ENCODE peak calls at places on chromosomes 11 and 22, in four cellular contexts. W, Y, Q and C are unnamed samples.

GRCh38 chr22:49979587-49980264 is 19.2 kb downstream of the PIM3 start:
- DNase-seq in W (peak; percentile 62), Y (peak; percentile 70), Q (no peak), C (no peak)

GRCh38 chr11:77619576-77620198 is 17.9 kb downstream of the CLNS1A start:
- DNase-seq in W (peak; percentile 50), Y (no peak), Q (no peak), C (no peak)

GRCh38 chr22:46010951-46011626 is 34.1 kb upstream of the WNT7B start:
- DNase-seq in W (peak; percentile 74), Y (peak; percentile 72), Q (peak; percentile 74), C (no peak)

GRCh38 chr22:40507491-40507890 is 129.0 kb downstream of the MRTFA start:
- DNase-seq in W (no peak), Y (no peak), Q (no peak), C (no peak)

GRCh38 chr11:66889974-66890373 is 33.1 kb downstream of the LRFN4 start:
- DNase-seq in W (peak; percentile 60), Y (no peak), Q (no peak), C (no peak)

GRCh38 chr22:35400335-35400680 is 368 bp downstream of the MCM5 start:
- DNase-seq in W (no peak), Y (no peak), Q (peak; percentile 86), C (no peak)

GRCh38 chr11:131580466-131580865 is 210.1 kb downstream of the NTM start:
- DNase-seq in W (no peak), Y (no peak), Q (no peak), C (no peak)

GRCh38 chr11:76880314-76880713 is 19.6 kb downstream of the ACER3 start:
- DNase-seq in W (no peak), Y (no peak), Q (no peak), C (no peak)

GRCh38 chr11:71988050-71988449 is 10.7 kb upstream of the IL18BP start:
- DNase-seq in W (no peak), Y (no peak), Q (no peak), C (no peak)

GRCh38 chr22:23862103-23862502 is 4.4 kb downstream of the SLC2A11 start:
- DNase-seq in W (no peak), Y (no peak), Q (peak; percentile 69), C (no peak)

GRCh38 chr22:44024288-44024908 is at the start of gene PARVB:
- DNase-seq in W (no peak), Y (no peak), Q (peak; percentile 87), C (peak; percentile 33)

GRCh38 chr11:9753031-9753430 is 89.2 kb downstream of the SWAP70 start:
- DNase-seq in W (peak; percentile 32), Y (no peak), Q (no peak), C (peak; percentile 69)

GRCh38 chr22:48258841-48259240 is 1496.4 kb downstream of the TBC1D22A start:
- DNase-seq in W (no peak), Y (no peak), Q (peak; percentile 46), C (no peak)

GRCh38 chr11:95764267-95764898 is 25.2 kb downstream of the FAM76B start:
- DNase-seq in W (peak; percentile 47), Y (no peak), Q (no peak), C (no peak)

GRCh38 chr11:14974021-14974698 is 2.0 kb upstream of the CALCA start:
- DNase-seq in W (no peak), Y (no peak), Q (no peak), C (no peak)

GRCh38 chr11:23095650-23096049 is 235.4 kb upstream of the CCDC179 start:
- DNase-seq in W (no peak), Y (no peak), Q (no peak), C (no peak)

GRCh38 chr11:125433454-125434121 is 62.5 kb downstream of the FEZ1 start:
- DNase-seq in W (peak; percentile 15), Y (peak; percentile 29), Q (no peak), C (peak; percentile 44)

GRCh38 chr11:91041626-91042025 is 818.8 kb upstream of the CHORDC1 start:
- DNase-seq in W (no peak), Y (no peak), Q (no peak), C (no peak)

GRCh38 chr11:115255006-115255762 is 249.0 kb downstream of the CADM1 start:
- DNase-seq in W (no peak), Y (no peak), Q (no peak), C (no peak)

GRCh38 chr22:23397618-23398567 is 182.2 kb downstream of the IGLL1 start:
- DNase-seq in W (no peak), Y (no peak), Q (no peak), C (no peak)

GRCh38 chr22:33380789-33381530 is 322.8 kb upstream of the SYN3 start:
- DNase-seq in W (no peak), Y (no peak), Q (no peak), C (no peak)

GRCh38 chr11:27444801-27445215 is 27.8 kb downstream of the LGR4 start:
- DNase-seq in W (peak; percentile 28), Y (no peak), Q (no peak), C (no peak)

GRCh38 chr11:66081505-66081904 is 11.4 kb downstream of the PACS1 start:
- DNase-seq in W (no peak), Y (peak; percentile 78), Q (peak; percentile 93), C (no peak)

GRCh38 chr11:123186291-123186690 is 8.8 kb downstream of the CLMP start:
- DNase-seq in W (no peak), Y (no peak), Q (no peak), C (no peak)

GRCh38 chr11:47433157-47433556 is 6.9 kb upstream of the PSMC3 start:
- DNase-seq in W (peak; percentile 27), Y (no peak), Q (no peak), C (no peak)

GRCh38 chr11:45725776-45726606 is 60.6 kb upstream of the CHST1 start:
- DNase-seq in W (no peak), Y (no peak), Q (no peak), C (no peak)

GRCh38 chr11:34806875-34807274 is 109.3 kb downstream of the APIP start:
- DNase-seq in W (no peak), Y (no peak), Q (no peak), C (no peak)
- H3K4me3 ChIP-seq in W (no peak overlapping the region), Y (no peak overlapping the region), Q (no peak overlapping the region), C (no peak overlapping the region)

GRCh38 chr11:128055576-128056217 is 531.7 kb downstream of the ETS1 start:
- DNase-seq in W (no peak), Y (no peak), Q (no peak), C (no peak)

GRCh38 chr11:128048121-128048520 is 539.2 kb downstream of the ETS1 start:
- DNase-seq in W (no peak), Y (no peak), Q (no peak), C (no peak)

GRCh38 chr11:128057786-128058395 is 529.5 kb downstream of the ETS1 start:
- DNase-seq in W (no peak), Y (no peak), Q (no peak), C (no peak)

GRCh38 chr11:128054323-128054910 is 532.9 kb downstream of the ETS1 start:
- DNase-seq in W (no peak), Y (no peak), Q (no peak), C (no peak)

DNA sequence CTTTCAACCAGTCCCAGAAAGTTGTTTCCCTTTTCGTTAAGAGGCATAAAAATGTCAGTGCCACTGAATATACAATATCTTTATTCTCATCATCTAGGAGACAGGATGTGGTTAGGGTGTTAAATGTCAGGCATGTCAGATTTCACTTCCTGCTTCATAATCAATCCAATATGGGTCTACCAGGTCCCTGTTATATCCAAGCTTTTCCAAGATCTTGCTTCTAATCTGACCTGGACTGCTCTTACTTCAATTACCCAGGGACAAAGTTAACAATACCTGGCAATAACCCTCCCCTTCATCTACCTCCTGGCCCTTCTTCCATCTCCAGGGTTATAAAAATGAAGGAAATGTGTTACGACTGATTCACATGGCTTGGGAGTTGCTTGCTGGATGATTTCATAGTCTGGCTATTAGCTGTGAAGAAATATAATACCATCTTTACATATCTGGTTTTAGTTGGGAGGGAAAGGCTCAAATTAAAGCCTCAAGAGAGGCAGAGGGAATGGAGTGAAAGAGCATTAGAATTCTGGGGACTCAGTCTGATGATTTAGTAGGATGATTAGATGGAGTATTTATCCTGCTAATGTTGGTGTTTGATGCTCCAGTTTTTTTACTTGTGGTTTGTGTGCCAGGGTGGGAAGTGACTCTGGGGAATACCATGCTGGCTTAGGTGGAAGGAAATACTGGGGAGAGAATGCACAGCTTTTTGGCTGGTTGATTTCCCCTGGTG is 534.3 kb downstream of the ETS1 start:
- DNase-seq in W (no peak), Y (no peak), Q (no peak), C (no peak)
- TF ChIP-seq POLR2AphosphoS5 in W (no peak), Y (no peak), Q (no peak), C (no peak)

DNA sequence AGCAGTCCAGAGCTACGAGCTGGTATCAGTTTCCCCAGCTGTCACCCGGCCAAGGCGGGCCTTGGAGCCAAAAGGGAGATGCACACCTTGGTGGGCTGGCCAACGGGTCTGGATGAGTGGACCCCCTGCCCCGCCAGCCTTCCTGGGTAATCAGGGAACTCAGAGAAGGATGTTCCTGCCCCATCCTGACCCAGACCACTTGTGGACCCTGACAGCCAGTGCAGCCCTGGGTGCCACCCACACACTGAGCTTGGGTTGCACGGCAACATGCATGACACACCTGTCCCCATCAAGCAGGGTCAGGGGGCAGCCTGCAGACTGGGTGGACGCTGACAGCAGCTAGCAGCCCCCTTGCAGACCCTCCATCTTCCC is 8.6 kb downstream of the SLC25A1 start:
- DNase-seq in W (no peak), Y (no peak), Q (peak; percentile 75), C (no peak)
- H3K4me3 ChIP-seq in W (peak overlapping the region; percentile 52), Y (peak overlapping the region; percentile 23), Q (peak overlapping the region; percentile 17), C (no peak overlapping the region)

GRCh38 chr11:61797263-61797944 is 4.7 kb downstream of the FEN1 start:
- DNase-seq in W (peak; percentile 78), Y (peak; percentile 83), Q (peak; percentile 76), C (peak; percentile 65)

GRCh38 chr11:61803889-61804647 is 11.4 kb downstream of the FEN1 start:
- DNase-seq in W (no peak), Y (no peak), Q (peak; percentile 29), C (no peak)

GRCh38 chr11:61796127-61796526 is 3.4 kb downstream of the FEN1 start:
- DNase-seq in W (no peak), Y (no peak), Q (no peak), C (no peak)

GRCh38 chr11:61800331-61801281 is 7.9 kb downstream of the FEN1 start:
- DNase-seq in W (no peak), Y (no peak), Q (no peak), C (no peak)

GRCh38 chr11:61799665-61800284 is 7.1 kb downstream of the FEN1 start:
- DNase-seq in W (no peak), Y (no peak), Q (no peak), C (no peak)
- TF ChIP-seq POLR2AphosphoS5 in W (no peak), Y (no peak), Q (no peak), C (peak; percentile 10)